ENCODE peak calls at places on chromosomes 16 and 17, in eight cellular contexts. E is neural progenitor cell, Z is GM04504, V is fibroblast of lung, B is head of caudate nucleus, R is nephron progenitor cell, X is ascending aorta, A is endothelial cell. M is an unnamed sample.

GRCh38 chr16:65201446-65202010 is 79.7 kb upstream of the CDH11 start:
- DNase-seq in E (no peak), Z (peak), V (no peak), B (no peak), R (no peak), X (no peak), A (no peak), M (no peak)

GRCh38 chr16:56871172-56871593 is 6.2 kb downstream of the SLC12A3 start:
- DNase-seq in E (no peak), Z (peak), V (peak), B (no peak), R (no peak), X (no peak), A (no peak), M (peak)

GRCh38 chr17:82507631-82508175 is 11.8 kb upstream of the FOXK2 start:
- DNase-seq in E (no peak), Z (no peak), V (no peak), B (no peak), R (no peak), X (no peak), A (no peak), M (no peak)

GRCh38 chr17:43326490-43327275 is 72.1 kb upstream of the ARL4D start:
- DNase-seq in E (no peak), Z (no peak), V (no peak), B (no peak), R (no peak), X (no peak), A (no peak), M (no peak)

GRCh38 chr16:89084411-89084810 is 9.2 kb upstream of the ACSF3 start:
- DNase-seq in E (no peak), Z (no peak), V (no peak), B (peak), R (no peak), X (no peak), A (no peak), M (no peak)

GRCh38 chr17:76627510-76627909 is 16.0 kb downstream of the ST6GALNAC1 start:
- DNase-seq in E (no peak), Z (no peak), V (no peak), B (no peak), R (no peak), X (no peak), A (no peak), M (no peak)

GRCh38 chr16:88651276-88651988 is 579 bp upstream of the CYBA start:
- DNase-seq in E (peak), Z (no peak), V (no peak), B (no peak), R (peak), X (peak), A (peak), M (no peak)

GRCh38 chr17:15382866-15383265 is 41.5 kb upstream of the TEKT3 start:
- DNase-seq in E (no peak), Z (no peak), V (no peak), B (no peak), R (no peak), X (no peak), A (no peak), M (no peak)

GRCh38 chr16:86619263-86619935 is 41.0 kb downstream of the FOXL1 start:
- DNase-seq in E (no peak), Z (no peak), V (no peak), B (no peak), R (no peak), X (no peak), A (no peak), M (peak)

GRCh38 chr17:79543566-79543965 is 67.3 kb downstream of the RBFOX3 start:
- DNase-seq in E (no peak), Z (no peak), V (no peak), B (no peak), R (no peak), X (no peak), A (no peak), M (no peak)

GRCh38 chr17:36544320-36545092 is at the start of gene GGNBP2:
- DNase-seq in E (peak), Z (peak), V (peak), B (peak), R (peak), X (peak), A (peak), M (peak)

GRCh38 chr16:68782198-68783174 is 45.4 kb downstream of the CDH1 start:
- DNase-seq in E (no peak), Z (no peak), V (no peak), B (no peak), R (no peak), X (no peak), A (no peak), M (no peak)

GRCh38 chr17:32192379-32192778 is 50.1 kb downstream of the RHOT1 start:
- DNase-seq in E (no peak), Z (no peak), V (peak), B (no peak), R (no peak), X (no peak), A (no peak), M (peak)

GRCh38 chr16:5836979-5837670 is 739.5 kb upstream of the EEF2KMT start:
- DNase-seq in E (no peak), Z (no peak), V (peak), B (peak), R (no peak), X (no peak), A (no peak), M (no peak)

GRCh38 chr17:65864409-65864808 is 303.0 kb upstream of the AXIN2 start:
- DNase-seq in E (no peak), Z (no peak), V (no peak), B (no peak), R (no peak), X (no peak), A (no peak), M (no peak)

GRCh38 chr16:78871241-78871640 is 729.3 kb downstream of the MAF start:
- DNase-seq in E (no peak), Z (no peak), V (no peak), B (no peak), R (no peak), X (no peak), A (no peak), M (no peak)

GRCh38 chr16:59392911-59393310 is 658.8 kb upstream of the GOT2 start:
- DNase-seq in E (no peak), Z (no peak), V (peak), B (no peak), R (no peak), X (no peak), A (no peak), M (no peak)

GRCh38 chr17:4721203-4722135 is 9.8 kb upstream of the MED11 start:
- DNase-seq in E (no peak), Z (no peak), V (peak), B (no peak), R (no peak), X (no peak), A (no peak), M (peak)

GRCh38 chr17:61335845-61336655 is 63.6 kb upstream of the TBX2 start:
- DNase-seq in E (no peak), Z (no peak), V (peak), B (no peak), R (no peak), X (no peak), A (no peak), M (no peak)

GRCh38 chr17:41013606-41014005 is 4.7 kb upstream of the KRTAP3-1 start:
- DNase-seq in E (no peak), Z (peak), V (no peak), B (no peak), R (no peak), X (no peak), A (no peak), M (peak)

GRCh38 chr17:42010898-42011516 is 6.2 kb downstream of the DNAJC7 start:
- DNase-seq in E (peak), Z (no peak), V (no peak), B (no peak), R (no peak), X (no peak), A (no peak), M (peak)

GRCh38 chr17:57987582-57988300 is at the start of gene VEZF1:
- DNase-seq in E (peak), Z (no peak), V (peak), B (peak), R (peak), X (peak), A (peak), M (peak)

GRCh38 chr17:16428098-16428882 is 12.9 kb downstream of the TRPV2 start:
- DNase-seq in E (peak), Z (no peak), V (no peak), B (peak), R (peak), X (no peak), A (peak), M (peak)

GRCh38 chr16:11306997-11307638 is 26.0 kb upstream of the PRM1 start:
- DNase-seq in E (no peak), Z (no peak), V (no peak), B (no peak), R (no peak), X (no peak), A (no peak), M (no peak)

GRCh38 chr16:3793161-3793576 is 75.8 kb upstream of the TRAP1 start:
- DNase-seq in E (no peak), Z (no peak), V (peak), B (peak), R (no peak), X (peak), A (no peak), M (peak)

GRCh38 chr17:41710472-41711090 is 1.6 kb upstream of the GAST start:
- DNase-seq in E (no peak), Z (no peak), V (peak), B (peak), R (no peak), X (no peak), A (no peak), M (no peak)

M was measured in AG08396.